ENCODE peak calls at places on chromosomes 16 and 17, in five cellular contexts. A is endothelial cell, T is omental fat pad, G is BE2C, D is astrocyte of the cerebellum. O is an unnamed sample.

GRCh38 chr17:74237321-74237720 is 23.9 kb downstream of the TTYH2 start:
- DNase-seq in A (no peak), T (no peak), G (no peak), D (no peak), O (no peak)

GRCh38 chr16:3498988-3499387 is 1.8 kb upstream of the CLUAP1 start:
- DNase-seq in A (no peak), T (no peak), G (no peak), D (no peak), O (no peak)

GRCh38 chr16:76897816-76898215 is 293.2 kb upstream of the MON1B start:
- DNase-seq in A (no peak), T (no peak), G (no peak), D (no peak), O (no peak)

GRCh38 chr17:82316651-82317393 is 586 bp downstream of the CD7 start:
- DNase-seq in A (no peak), T (no peak), G (peak), D (no peak), O (no peak)

GRCh38 chr17:34733351-34733750 is 154.0 kb downstream of the TMEM132E start:
- DNase-seq in A (no peak), T (no peak), G (no peak), D (no peak), O (peak)

GRCh38 chr17:63474174-63474913 is 2.5 kb upstream of the ACE start:
- DNase-seq in A (no peak), T (no peak), G (no peak), D (no peak), O (no peak)

GRCh38 chr17:804541-805435 is 22.6 kb downstream of the MRM3 start:
- DNase-seq in A (no peak), T (no peak), G (no peak), D (no peak), O (no peak)

GRCh38 chr16:50737420-50737959 is 4.4 kb upstream of the CYLD start:
- DNase-seq in A (no peak), T (no peak), G (no peak), D (no peak), O (no peak)

GRCh38 chr17:17682293-17682736 is 1.1 kb downstream of the RAI1 start:
- DNase-seq in A (peak), T (no peak), G (peak), D (no peak), O (no peak)

DNA sequence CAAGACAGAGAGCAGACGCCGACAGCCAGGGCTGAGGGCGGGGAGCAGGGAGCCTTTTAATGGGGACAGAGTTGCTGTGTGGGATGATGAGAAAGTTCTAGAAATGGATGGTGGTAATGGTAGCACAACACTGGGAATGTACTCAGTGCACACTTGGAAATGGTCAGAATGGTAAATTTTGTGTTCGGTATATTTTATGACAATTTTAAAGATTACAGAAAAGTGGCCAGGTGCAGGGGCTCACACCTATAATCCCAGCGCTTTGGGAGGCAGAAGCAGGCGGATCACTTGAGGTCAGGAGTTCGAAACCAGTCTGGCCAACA is 243.2 kb upstream of the CIBAR2 start:
- DNase-seq in A (no peak), T (no peak), G (no peak), D (no peak), O (no peak)
- TF ChIP-seq CTCF in A (no peak), T (no peak), G (no peak), D (no peak), O (no peak)

DNA sequence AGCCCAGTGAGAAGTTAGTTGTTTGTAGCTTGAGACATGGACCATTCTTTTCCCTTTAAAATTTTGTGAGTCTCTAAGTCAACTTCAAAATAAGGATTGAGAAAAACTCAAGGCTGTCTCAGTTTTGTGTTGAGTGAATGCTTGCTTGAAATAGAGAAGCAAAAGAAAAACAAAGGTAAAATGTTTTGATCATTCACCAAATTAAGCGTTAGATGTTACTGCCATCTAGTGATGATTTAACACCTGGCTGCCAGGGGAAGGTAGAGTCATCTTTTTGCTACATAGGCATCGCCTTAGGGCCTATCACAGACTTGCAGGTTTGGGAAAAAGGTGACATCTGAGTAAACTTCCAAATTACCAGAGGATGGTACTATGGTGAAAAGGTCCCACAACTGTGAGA is 74.4 kb downstream of the PCTP start:
- DNase-seq in A (no peak), T (no peak), G (no peak), D (no peak), O (no peak)
- TF ChIP-seq CTCF in A (no peak), T (no peak), G (peak), D (peak), O (no peak)

GRCh38 chr16:964696-965395 is 5.9 kb downstream of the LMF1 start:
- DNase-seq in A (no peak), T (no peak), G (no peak), D (no peak), O (no peak)
- TF ChIP-seq CTCF in A (no peak), T (no peak), G (no peak), D (no peak), O (no peak)

GRCh38 chr17:79075861-79076406 is 1.3 kb downstream of the ENGASE start:
- DNase-seq in A (no peak), T (no peak), G (no peak), D (no peak), O (no peak)

GRCh38 chr17:79073016-79073705 is 1.5 kb upstream of the ENGASE start:
- DNase-seq in A (no peak), T (no peak), G (no peak), D (no peak), O (no peak)

GRCh38 chr17:79073706-79074088 is 927 bp upstream of the ENGASE start:
- DNase-seq in A (no peak), T (no peak), G (no peak), D (no peak), O (no peak)

GRCh38 chr17:79075433-79075805 is 795 bp downstream of the ENGASE start:
- DNase-seq in A (no peak), T (no peak), G (no peak), D (no peak), O (no peak)

DNA sequence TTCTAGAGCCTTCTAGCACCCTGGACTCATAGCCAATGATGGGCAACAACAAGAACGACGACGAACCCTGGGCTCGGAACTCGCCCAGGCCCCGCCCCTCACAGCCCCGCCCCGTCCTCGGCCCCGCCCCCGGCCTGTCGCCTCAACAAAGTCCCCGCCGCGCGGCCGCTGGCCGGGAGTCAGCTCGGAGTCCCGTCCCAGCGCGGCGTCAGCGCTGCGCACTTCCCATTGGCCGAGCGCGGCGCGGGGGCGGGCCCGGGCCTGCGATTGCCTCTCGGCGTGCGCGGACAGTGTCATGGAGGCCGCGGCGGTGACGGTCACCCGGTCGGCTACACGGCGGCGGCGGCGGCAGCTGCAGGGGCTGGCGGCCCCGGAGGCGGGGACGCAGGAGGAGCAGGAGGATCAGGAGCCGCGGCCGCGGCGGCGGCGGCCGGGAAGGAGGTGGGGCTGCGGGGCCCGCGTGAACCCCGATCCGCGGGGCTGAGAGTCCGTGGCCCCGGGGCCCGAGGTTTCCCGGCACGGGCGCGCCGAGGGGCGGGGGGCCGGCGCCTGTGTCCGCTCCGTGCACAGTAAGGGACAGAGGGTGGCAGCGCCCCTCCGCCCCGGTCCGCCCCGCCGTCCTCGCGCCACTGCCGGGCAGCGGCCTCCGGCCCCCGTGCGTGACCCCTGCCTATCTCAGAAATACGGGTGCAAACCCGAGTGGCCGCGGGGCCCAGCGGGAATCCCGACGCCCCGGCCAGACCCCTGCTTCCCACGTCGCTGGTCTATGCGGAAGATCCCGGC is at the start of gene ENGASE:
- DNase-seq in A (peak), T (peak), G (peak), D (peak), O (peak)
- TF ChIP-seq CTCF in A (no peak), T (no peak), G (no peak), D (no peak), O (no peak)

GRCh38 chr17:72099919-72100318 is 20.9 kb upstream of the SOX9 start:
- DNase-seq in A (no peak), T (no peak), G (no peak), D (no peak), O (no peak)

GRCh38 chr17:72100445-72100844 is 20.4 kb upstream of the SOX9 start:
- DNase-seq in A (no peak), T (no peak), G (no peak), D (no peak), O (no peak)

GRCh38 chr17:72095316-72095715 is 25.5 kb upstream of the SOX9 start:
- DNase-seq in A (no peak), T (no peak), G (no peak), D (no peak), O (no peak)

GRCh38 chr17:72092710-72093322 is 28.0 kb upstream of the SOX9 start:
- DNase-seq in A (no peak), T (no peak), G (no peak), D (no peak), O (no peak)

GRCh38 chr17:72097144-72097543 is 23.7 kb upstream of the SOX9 start:
- DNase-seq in A (no peak), T (no peak), G (no peak), D (no peak), O (no peak)
- TF ChIP-seq CTCF in A (no peak), T (no peak), G (peak), D (no peak), O (no peak)

GRCh38 chr16:4917117-4917516 is 19.8 kb downstream of the PPL start:
- DNase-seq in A (no peak), T (no peak), G (no peak), D (peak), O (no peak)
- TF ChIP-seq CTCF in A (no peak), T (no peak), G (no peak), D (no peak), O (no peak)

O was measured in osteocyte.